ENCODE peak calls at places on chromosomes 5 and 9, in five cellular contexts. W, P, G, Q and Z are unnamed samples.

GRCh38 chr5:167665841-167666375 is 625.5 kb upstream of the WWC1 start:
- DNase-seq in W (no peak), P (no peak), G (no peak), Q (no peak), Z (no peak)

GRCh38 chr9:70081120-70081495 is 37.5 kb downstream of the MAMDC2 start:
- DNase-seq in W (peak), P (no peak), G (no peak), Q (peak), Z (no peak)

GRCh38 chr5:134547579-134547978 is 22.1 kb downstream of the JADE2 start:
- DNase-seq in W (peak), P (no peak), G (peak), Q (no peak), Z (no peak)

GRCh38 chr9:99820330-99821186 is 1.1 kb upstream of the NR4A3 start:
- DNase-seq in W (peak), P (no peak), G (peak), Q (peak), Z (peak)

GRCh38 chr9:76658510-76659231 is 105.6 kb upstream of the PCA3 start:
- DNase-seq in W (peak), P (peak), G (no peak), Q (peak), Z (no peak)

GRCh38 chr9:78236511-78236950 is 656 bp downstream of the CEP78 start:
- DNase-seq in W (peak), P (peak), G (no peak), Q (peak), Z (no peak)

GRCh38 chr9:108544866-108545265 is 310.9 kb downstream of the ACTL7B start:
- DNase-seq in W (no peak), P (no peak), G (no peak), Q (no peak), Z (no peak)

GRCh38 chr9:93603906-93604326 is 27.5 kb downstream of the PHF2 start:
- DNase-seq in W (no peak), P (peak), G (no peak), Q (no peak), Z (no peak)

GRCh38 chr9:136295537-136296433 is 8.1 kb downstream of the CCDC187 start:
- DNase-seq in W (no peak), P (no peak), G (peak), Q (peak), Z (no peak)

GRCh38 chr9:111945216-111945615 is 48.6 kb downstream of the UGCG start:
- DNase-seq in W (peak), P (no peak), G (no peak), Q (peak), Z (no peak)

GRCh38 chr5:146744358-146744757 is 134.2 kb downstream of the PPP2R2B start:
- DNase-seq in W (peak), P (peak), G (no peak), Q (peak), Z (no peak)

GRCh38 chr5:69364414-69364813 is 4.9 kb downstream of the AK6 start:
- DNase-seq in W (peak), P (peak), G (no peak), Q (no peak), Z (no peak)